ENCODE peak calls at places on chromosomes 3 and 15, in ten cellular contexts. T is AG20443; F is fibroblast of the conjunctiva; D is activated T-cell treated with anti-CD3 and anti-CD28 coated beads, Interleukin-2, amount 50 U/mL, for 72 hours; N is AG08395; J is G401; K is right lobe of liver; W is naive thymus-derived CD4-positive, alpha-beta T cell; C is activated naive CD4-positive, alpha-beta T cell treated with Interleukin-2 at 50 U/mL for 16 hours; Z is activated CD8-positive, alpha-beta memory T cell treated with anti-CD3 and anti-CD28 coated beads for 24 hours. I is an unnamed sample.

GRCh38 chr15:51074926-51075325 is 19.8 kb downstream of the TNFAIP8L3 start:
- DNase-seq in T (no peak), F (no peak), D (no peak), N (no peak), J (no peak), K (no peak), W (no peak), C (no peak), Z (no peak), I (no peak)

GRCh38 chr3:138888569-138888968 is 53.8 kb upstream of the PIK3CB start:
- DNase-seq in T (no peak), F (no peak), D (no peak), N (no peak), J (no peak), K (no peak), W (no peak), C (no peak), Z (no peak), I (no peak)

GRCh38 chr15:39014682-39015081 is 450.1 kb upstream of the RASGRP1 start:
- DNase-seq in T (no peak), F (no peak), D (no peak), N (no peak), J (no peak), K (no peak), W (no peak), C (no peak), Z (no peak), I (no peak)

GRCh38 chr3:100403956-100404548 is 2.7 kb downstream of the LNP1 start:
- DNase-seq in T (no peak), F (no peak), D (no peak), N (no peak), J (no peak), K (no peak), W (no peak), C (no peak), Z (no peak), I (no peak)

GRCh38 chr15:56298723-56299122 is 55.0 kb upstream of the RFX7 start:
- DNase-seq in T (no peak), F (no peak), D (no peak), N (no peak), J (no peak), K (no peak), W (no peak), C (no peak), Z (no peak), I (no peak)

GRCh38 chr15:35439291-35439690 is 106.7 kb downstream of the DPH6 start:
- DNase-seq in T (peak; percentile 22), F (peak; percentile 91), D (no peak), N (no peak), J (peak; percentile 72), K (no peak), W (no peak), C (no peak), Z (no peak), I (no peak)

GRCh38 chr3:148911173-148911572 is 46.1 kb downstream of the CPA3 start:
- DNase-seq in T (no peak), F (no peak), D (no peak), N (no peak), J (no peak), K (no peak), W (no peak), C (no peak), Z (no peak), I (no peak)

GRCh38 chr3:37904614-37905047 is 43.0 kb downstream of the CTDSPL start:
- DNase-seq in T (no peak), F (peak; percentile 49), D (no peak), N (peak; percentile 59), J (no peak), K (no peak), W (no peak), C (no peak), Z (no peak), I (no peak)

GRCh38 chr15:84983299-84983698 is 1.6 kb downstream of the PDE8A start:
- DNase-seq in T (no peak), F (no peak), D (no peak), N (no peak), J (no peak), K (no peak), W (no peak), C (no peak), Z (no peak), I (no peak)

GRCh38 chr3:110789315-110789714 is 282.3 kb upstream of the NECTIN3 start:
- DNase-seq in T (peak; percentile 18), F (peak; percentile 34), D (no peak), N (no peak), J (no peak), K (no peak), W (no peak), C (no peak), Z (no peak), I (no peak)

I was measured in activated CD4-positive, alpha-beta T cell treated with anti-CD3 and anti-CD28 coated beads, Interleukin-2, amount 10 ng/mL, durations not matched to agents 24 days and 14 days.